ENCODE peak calls at places on chromosomes 13 and 19, in four cellular contexts. V is anterior cingulate cortex; W is nucleus accumbens; J is CD4-positive, CD25-positive, alpha-beta regulatory T cell. F is an unnamed sample.

GRCh38 chr19:40506099-40506498 is 39.3 kb downstream of the SPTBN4 start:
- DNase-seq in V (no peak), W (no peak), J (no peak), F (no peak)

GRCh38 chr19:35757231-35757748 is 461 bp upstream of the HSPB6 start:
- DNase-seq in V (no peak), W (no peak), J (no peak), F (no peak)

GRCh38 chr13:23642110-23642509 is 71.9 kb downstream of the TNFRSF19 start:
- DNase-seq in V (no peak), W (no peak), J (no peak), F (no peak)

GRCh38 chr19:56712609-56713008 is 41.1 kb upstream of the ZNF835 start:
- DNase-seq in V (peak), W (peak), J (no peak), F (peak)

GRCh38 chr13:52738719-52739467 is 727 bp downstream of the CNMD start:
- DNase-seq in V (peak), W (peak), J (no peak), F (no peak)

GRCh38 chr19:18562086-18562485 is 4.4 kb downstream of the KXD1 start:
- DNase-seq in V (no peak), W (no peak), J (no peak), F (no peak)

GRCh38 chr13:28654276-28654675 is 4.7 kb upstream of the POMP start:
- DNase-seq in V (no peak), W (no peak), J (no peak), F (no peak)

GRCh38 chr19:51749979-51750378 is 1.7 kb downstream of the FPR1 start:
- DNase-seq in V (no peak), W (no peak), J (no peak), F (no peak)

GRCh38 chr13:46176756-46177155 is 5.2 kb downstream of the LCP1 start:
- DNase-seq in V (no peak), W (no peak), J (no peak), F (no peak)

GRCh38 chr19:31678421-31678820 is 329.2 kb upstream of the TSHZ3 start:
- DNase-seq in V (no peak), W (no peak), J (no peak), F (no peak)

GRCh38 chr19:19361075-19361594 is 40.5 kb downstream of the MAU2 start:
- DNase-seq in V (peak), W (peak), J (peak), F (peak)

GRCh38 chr19:14979498-14980255 is at the start of gene SLC1A6:
- DNase-seq in V (no peak), W (no peak), J (no peak), F (peak)

GRCh38 chr19:57099199-57099661 is 20.6 kb upstream of the USP29 start:
- DNase-seq in V (peak), W (peak), J (no peak), F (peak)

GRCh38 chr19:17794731-17795494 is at the start of gene B3GNT3:
- DNase-seq in V (no peak), W (no peak), J (peak), F (no peak)

GRCh38 chr13:93805736-93806135 is 579.1 kb downstream of the GPC6 start:
- DNase-seq in V (no peak), W (no peak), J (no peak), F (no peak)

GRCh38 chr13:114194853-114195252 is 15.8 kb downstream of the CFAP97D2 start:
- DNase-seq in V (no peak), W (no peak), J (no peak), F (no peak)

GRCh38 chr13:51629711-51630575 is 45.7 kb downstream of the WDFY2 start:
- DNase-seq in V (no peak), W (no peak), J (no peak), F (no peak)

F was measured in cerebellum.